ENCODE peak calls at places on chromosomes 2 and 18, in seven cellular contexts. N is ovary, D is sciatic nerve, U is LoVo, M is globus pallidus, L is GM06990, R is B cell. F is an unnamed sample.

GRCh38 chr2:106339156-106339555 is 129.1 kb downstream of the RGPD3 start:
- DNase-seq in N (no peak), D (no peak), U (no peak), M (no peak), L (no peak), R (no peak), F (no peak)

GRCh38 chr2:55865095-55865835 is 58.3 kb downstream of the EFEMP1 start:
- DNase-seq in N (no peak), D (no peak), U (no peak), M (no peak), L (no peak), R (no peak), F (no peak)

GRCh38 chr2:47190188-47190818 is 35.2 kb upstream of the STPG4 start:
- DNase-seq in N (no peak), D (no peak), U (no peak), M (no peak), L (no peak), R (no peak), F (no peak)

GRCh38 chr2:240327566-240327965 is 107.9 kb upstream of the GPC1 start:
- DNase-seq in N (no peak), D (peak), U (no peak), M (no peak), L (no peak), R (no peak), F (no peak)

GRCh38 chr2:60836491-60836890 is 44.9 kb upstream of the REL start:
- DNase-seq in N (no peak), D (no peak), U (no peak), M (no peak), L (no peak), R (no peak), F (no peak)

GRCh38 chr2:237665713-237666143 is 38.3 kb downstream of the LRRFIP1 start:
- DNase-seq in N (no peak), D (peak), U (no peak), M (no peak), L (no peak), R (no peak), F (no peak)

GRCh38 chr18:2515408-2515807 is 55.9 kb downstream of the METTL4 start:
- DNase-seq in N (no peak), D (no peak), U (no peak), M (no peak), L (no peak), R (no peak), F (no peak)

GRCh38 chr2:217325251-217325650 is 465.4 kb upstream of the TNP1 start:
- DNase-seq in N (no peak), D (no peak), U (no peak), M (no peak), L (no peak), R (no peak), F (no peak)

GRCh38 chr2:220452561-220452960 is 825.1 kb downstream of the SLC4A3 start:
- DNase-seq in N (no peak), D (no peak), U (no peak), M (no peak), L (no peak), R (no peak), F (no peak)

GRCh38 chr2:207226671-207227061 is 60.9 kb upstream of the KLF7 start:
- DNase-seq in N (no peak), D (no peak), U (no peak), M (no peak), L (no peak), R (no peak), F (no peak)

GRCh38 chr2:6937157-6937556 is 19.9 kb downstream of the RNF144A start:
- DNase-seq in N (no peak), D (no peak), U (no peak), M (no peak), L (no peak), R (no peak), F (no peak)

GRCh38 chr2:142892715-142893114 is 15.3 kb downstream of the KYNU start:
- DNase-seq in N (no peak), D (no peak), U (no peak), M (no peak), L (no peak), R (peak), F (no peak)

GRCh38 chr2:5976626-5977025 is 284.4 kb downstream of the SOX11 start:
- DNase-seq in N (no peak), D (no peak), U (no peak), M (no peak), L (no peak), R (no peak), F (no peak)

GRCh38 chr18:49944681-49945080 is 131.3 kb upstream of the ACAA2 start:
- DNase-seq in N (no peak), D (no peak), U (no peak), M (no peak), L (no peak), R (no peak), F (no peak)

GRCh38 chr2:156405586-156405985 is 30.6 kb upstream of the GPD2 start:
- DNase-seq in N (no peak), D (no peak), U (no peak), M (no peak), L (no peak), R (no peak), F (no peak)

F was measured in uterus.